ENCODE peak calls at places on chromosomes 3 and 15, in ten cellular contexts. U is H1; Q is amniotic epithelial cell; V is renal cortical epithelial cell; L is A549; Z is stimulated activated naive CD8-positive, alpha-beta T cell treated with anti-CD3 and anti-CD28 coated beads, Interleukin-15, amount 100 ng/mL, for 72 hours; Y is stimulated activated CD4-positive, alpha-beta T cell treated with anti-CD3 and anti-CD28 coated beads, Interleukin-2, amount 100 ng/mL, for 48 hours; K is SK-MEL-5; M is GM04504; X is H7. I is an unnamed sample.

GRCh38 chr15:40108061-40108854 is 421 bp downstream of the BMF start:
- DNase-seq in K (peak), V (no peak), Y (no peak), X (peak), L (peak), Z (no peak), U (no peak), Q (peak), M (no peak), I (peak)

GRCh38 chr3:14484741-14485140 is 55.4 kb downstream of the GRIP2 start:
- DNase-seq in Q (no peak), M (no peak), Y (no peak), V (no peak), X (no peak), Z (no peak), U (no peak), K (no peak), L (no peak), I (no peak)

GRCh38 chr3:173037840-173038483 is 103.1 kb downstream of the SPATA16 start:
- DNase-seq in X (no peak), K (no peak), L (no peak), Y (no peak), Z (no peak), M (no peak), V (peak), Q (no peak), U (no peak), I (peak)

GRCh38 chr15:101357333-101357732 is 62.3 kb upstream of the SNRPA1 start:
- DNase-seq in K (no peak), Z (no peak), V (no peak), M (no peak), Y (no peak), X (no peak), U (peak), Q (no peak), L (no peak), I (no peak)

GRCh38 chr15:90191795-90192494 is 9.2 kb upstream of the SEMA4B start:
- DNase-seq in U (no peak), K (no peak), Q (peak), L (no peak), M (no peak), Z (peak), Y (no peak), X (peak), V (peak), I (peak)

GRCh38 chr15:47473857-47474256 is 243.4 kb upstream of the SEMA6D start:
- DNase-seq in Y (no peak), Q (no peak), Z (no peak), L (no peak), V (no peak), U (no peak), K (no peak), X (no peak), M (no peak), I (no peak)

GRCh38 chr3:48634661-48635221 is 520 bp downstream of the SLC26A6 start:
- DNase-seq in K (peak), V (peak), Q (peak), Z (peak), Y (peak), X (peak), L (peak), U (peak), M (no peak), I (peak)

GRCh38 chr15:85408270-85408746 is 27.9 kb downstream of the AKAP13 start:
- DNase-seq in U (no peak), L (no peak), Q (no peak), M (no peak), V (no peak), Y (no peak), K (peak), Z (peak), X (no peak), I (no peak)

GRCh38 chr3:62403765-62404164 is 30.4 kb upstream of the FEZF2 start:
- DNase-seq in V (no peak), L (no peak), U (no peak), Y (no peak), M (no peak), Q (no peak), Z (no peak), X (no peak), K (no peak), I (no peak)

GRCh38 chr3:29597376-29598008 is 316.6 kb downstream of the RBMS3 start:
- DNase-seq in L (no peak), K (no peak), V (peak), M (no peak), U (no peak), Y (no peak), Z (no peak), Q (peak), X (no peak), I (no peak)

GRCh38 chr3:180306691-180307090 is 270.0 kb upstream of the PEX5L start:
- DNase-seq in V (peak), U (no peak), Z (no peak), K (peak), L (no peak), X (no peak), Y (no peak), Q (no peak), M (no peak), I (peak)